ENCODE peak calls at places on chromosomes 2 and 18, in eight cellular contexts. R is esophagus squamous epithelium, Z is gastrocnemius medialis, F is K562, W is fibroblast of lung, H is cardiac fibroblast, B is A673, Q is left lung. A is an unnamed sample.

GRCh38 chr18:63681449-63682381 is 20.0 kb upstream of the SERPINB3 start:
- DNase-seq in R (no peak), Z (no peak), F (no peak), W (no peak), H (no peak), B (no peak), Q (no peak), A (no peak)

GRCh38 chr18:77131652-77132368 is 773 bp downstream of the MBP start:
- DNase-seq in R (no peak), Z (peak; percentile 66), F (no peak), W (no peak), H (peak; percentile 32), B (no peak), Q (peak; percentile 93), A (no peak)

GRCh38 chr18:10912790-10913560 is 236.4 kb downstream of the PIEZO2 start:
- DNase-seq in R (no peak), Z (no peak), F (no peak), W (peak; percentile 84), H (peak; percentile 90), B (no peak), Q (no peak), A (peak; percentile 47)

GRCh38 chr18:59540356-59540755 is 156.9 kb downstream of the CCBE1 start:
- DNase-seq in R (no peak), Z (no peak), F (no peak), W (no peak), H (peak; percentile 31), B (no peak), Q (no peak), A (no peak)

GRCh38 chr18:39751161-39751560 is 2185.6 kb upstream of the CELF4 start:
- DNase-seq in R (no peak), Z (no peak), F (no peak), W (peak; percentile 73), H (peak; percentile 17), B (peak; percentile 24), Q (no peak), A (no peak)

GRCh38 chr2:202269585-202269984 is 4.0 kb downstream of the NOP58 start:
- DNase-seq in R (no peak), Z (no peak), F (peak; percentile 44), W (no peak), H (no peak), B (no peak), Q (no peak), A (peak; percentile 65)

GRCh38 chr2:62158444-62159121 is 37.3 kb upstream of the B3GNT2 start:
- DNase-seq in R (no peak), Z (no peak), F (no peak), W (no peak), H (no peak), B (no peak), Q (no peak), A (no peak)

GRCh38 chr2:96359866-96360265 is 24.3 kb downstream of the NCAPH start:
- DNase-seq in R (no peak), Z (no peak), F (no peak), W (no peak), H (no peak), B (no peak), Q (no peak), A (no peak)

GRCh38 chr2:64359892-64360657 is 93.9 kb upstream of the LGALSL start:
- DNase-seq in R (no peak), Z (peak; percentile 69), F (peak; percentile 52), W (peak; percentile 95), H (peak; percentile 96), B (no peak), Q (peak; percentile 85), A (peak; percentile 95)

GRCh38 chr2:12797815-12798214 is 81.1 kb downstream of the TRIB2 start:
- DNase-seq in R (no peak), Z (no peak), F (no peak), W (peak; percentile 36), H (peak; percentile 94), B (peak; percentile 83), Q (no peak), A (peak; percentile 56)

GRCh38 chr2:9641641-9642040 is 10.8 kb upstream of the YWHAQ start:
- DNase-seq in R (no peak), Z (no peak), F (no peak), W (no peak), H (no peak), B (no peak), Q (no peak), A (no peak)

GRCh38 chr2:3254438-3254941 is 123.1 kb downstream of the EIPR1 start:
- DNase-seq in R (no peak), Z (no peak), F (no peak), W (no peak), H (no peak), B (no peak), Q (no peak), A (no peak)

GRCh38 chr18:31206787-31207381 is 44.2 kb upstream of the DSC1 start:
- DNase-seq in R (no peak), Z (peak; percentile 14), F (peak; percentile 79), W (peak; percentile 22), H (no peak), B (peak; percentile 9), Q (peak; percentile 86), A (no peak)

GRCh38 chr2:151258121-151258520 is 3.5 kb downstream of the RBM43 start:
- DNase-seq in R (no peak), Z (no peak), F (no peak), W (peak; percentile 85), H (peak; percentile 79), B (no peak), Q (no peak), A (peak; percentile 74)

GRCh38 chr2:166895243-166895642 is 7.0 kb downstream of the XIRP2 start:
- DNase-seq in R (no peak), Z (no peak), F (no peak), W (no peak), H (no peak), B (no peak), Q (no peak), A (no peak)

GRCh38 chr2:42092084-42092996 is 44.5 kb downstream of the PKDCC start:
- DNase-seq in R (no peak), Z (no peak), F (no peak), W (no peak), H (peak; percentile 52), B (no peak), Q (no peak), A (no peak)

GRCh38 chr2:144468823-144469595 is 50.9 kb downstream of the ZEB2 start:
- DNase-seq in R (no peak), Z (no peak), F (no peak), W (no peak), H (no peak), B (no peak), Q (no peak), A (no peak)

GRCh38 chr2:240832816-240833497 is 12.9 kb upstream of the KIF1A start:
- DNase-seq in R (no peak), Z (no peak), F (no peak), W (no peak), H (no peak), B (no peak), Q (no peak), A (no peak)

GRCh38 chr2:240831594-240832204 is 11.7 kb upstream of the KIF1A start:
- DNase-seq in R (no peak), Z (no peak), F (no peak), W (no peak), H (no peak), B (no peak), Q (no peak), A (no peak)

GRCh38 chr2:240833724-240834285 is 13.8 kb upstream of the KIF1A start:
- DNase-seq in R (no peak), Z (no peak), F (no peak), W (no peak), H (no peak), B (no peak), Q (no peak), A (no peak)

GRCh38 chr2:240834377-240834975 is 14.5 kb upstream of the KIF1A start:
- DNase-seq in R (no peak), Z (no peak), F (no peak), W (no peak), H (no peak), B (no peak), Q (no peak), A (no peak)

DNA sequence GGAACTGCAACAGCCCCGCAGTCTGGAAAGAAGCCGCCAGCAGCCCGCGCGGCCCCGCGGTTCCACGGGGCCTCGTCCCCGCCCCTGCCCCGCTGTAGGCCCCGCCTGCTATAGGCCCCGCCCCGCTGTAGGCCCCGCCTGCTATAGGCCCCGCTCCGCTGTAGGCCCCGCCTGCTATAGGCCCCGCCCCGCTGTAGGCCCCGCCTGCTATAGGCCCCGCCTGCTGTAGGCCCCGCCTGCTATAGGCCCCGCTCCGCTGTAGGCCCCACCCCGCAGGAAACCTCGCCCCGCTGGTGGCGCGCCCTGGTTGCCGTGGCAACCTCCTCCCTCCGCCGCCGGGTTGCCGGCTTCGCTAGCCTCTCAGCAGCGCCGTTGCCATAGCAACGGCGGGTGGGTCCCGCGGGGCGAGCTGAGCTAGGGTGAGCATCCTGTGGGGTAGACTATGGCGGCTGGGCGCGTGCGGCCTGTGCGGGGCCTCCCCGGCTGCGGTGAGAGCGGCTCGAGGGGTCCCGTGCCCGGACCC is 12.2 kb upstream of the KIF1A start:
- DNase-seq in R (peak; percentile 66), Z (peak; percentile 75), F (peak; percentile 91), W (peak; percentile 92), H (peak; percentile 93), B (peak; percentile 98), Q (peak; percentile 94), A (peak; percentile 96)
- H3K4me3 ChIP-seq in R (peak overlapping the region; percentile 30), Z (peak overlapping the region; percentile 53), F (no peak overlapping the region), W (no peak overlapping the region), H (peak overlapping the region; percentile 14), B (peak overlapping the region; percentile 1), Q (peak overlapping the region; percentile 16), A (peak overlapping the region; percentile 45)

DNA sequence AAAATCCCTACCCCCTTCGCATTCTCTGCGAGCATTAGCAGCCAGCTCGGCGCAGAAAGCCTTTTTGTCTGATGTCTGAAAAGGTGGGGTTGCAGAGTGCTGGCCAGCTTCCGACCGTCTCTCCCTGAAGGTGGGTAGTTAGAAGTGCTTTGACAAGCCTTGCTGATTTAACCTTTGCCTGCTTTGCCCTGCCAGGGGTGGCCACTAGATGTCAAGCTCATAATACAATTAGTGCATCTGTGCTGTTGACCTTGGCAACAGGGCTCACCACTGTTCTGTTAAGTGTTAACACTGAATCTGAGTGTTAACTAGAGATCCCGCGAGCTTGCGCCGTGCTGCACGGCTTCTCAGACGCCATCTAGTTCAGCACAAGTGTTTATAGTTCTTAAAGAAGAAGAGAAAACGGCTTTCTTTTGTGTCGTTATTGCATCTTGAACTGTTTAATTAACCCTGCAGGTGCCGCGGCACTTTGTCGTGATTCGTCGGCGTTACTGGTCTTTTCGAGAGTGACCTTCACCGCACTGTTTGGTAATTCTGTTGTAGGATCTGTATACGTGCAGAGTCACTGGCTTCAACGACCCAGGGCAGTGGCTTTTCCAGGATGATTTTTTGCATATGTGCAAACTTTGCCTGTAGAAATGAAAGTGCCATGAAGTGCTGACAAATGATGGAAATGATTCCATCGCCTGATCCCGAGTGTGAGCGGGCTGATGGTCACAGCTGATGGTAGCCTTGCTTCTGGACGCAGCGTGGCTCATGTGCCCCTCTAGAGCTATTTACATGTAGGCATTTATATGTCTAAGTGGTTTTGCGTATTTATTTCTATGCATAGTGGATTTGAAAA is 5.5 kb downstream of the SALL3 start:
- DNase-seq in R (no peak), Z (no peak), F (peak; percentile 4), W (no peak), H (peak; percentile 25), B (no peak), Q (no peak), A (peak; percentile 10)
- TF ChIP-seq CTCF in R (no peak), Z (no peak), F (peak; percentile 31), W (no peak), H (no peak), B (no peak), Q (no peak), A (no peak)

GRCh38 chr18:70920840-70921374 is 632.1 kb downstream of the SOCS6 start:
- DNase-seq in R (no peak), Z (no peak), F (no peak), W (no peak), H (no peak), B (no peak), Q (no peak), A (no peak)
- H3K4me3 ChIP-seq in R (no peak overlapping the region), Z (no peak overlapping the region), F (no peak overlapping the region), W (no peak overlapping the region), H (no peak overlapping the region), B (no peak overlapping the region), Q (no peak overlapping the region), A (no peak overlapping the region)

GRCh38 chr2:98099939-98100743 is 13.2 kb downstream of the VWA3B start:
- DNase-seq in R (no peak), Z (no peak), F (no peak), W (no peak), H (no peak), B (no peak), Q (no peak), A (no peak)
- TF ChIP-seq CTCF in R (no peak), Z (no peak), F (no peak), W (no peak), H (no peak), B (no peak), Q (no peak), A (no peak)